ENCODE peak calls at places on chromosome 5, in eight cellular contexts. K, Z, C, V, L, P, J and Q are unnamed samples.

GRCh38 chr5:158212915-158213314 is 354.0 kb upstream of the CLINT1 start:
- DNase-seq in C (no peak), Z (no peak), V (no peak), L (no peak), K (no peak), J (peak; percentile 8), P (no peak), Q (no peak)

GRCh38 chr5:149959406-149960236 is 937 bp upstream of the SLC26A2 start:
- DNase-seq in C (peak; percentile 73), J (peak; percentile 84), Z (no peak), L (peak; percentile 29), V (no peak), K (no peak), P (peak; percentile 63), Q (peak; percentile 25)

GRCh38 chr5:135212361-135213033 is 178.5 kb upstream of the PITX1 start:
- DNase-seq in C (no peak), L (no peak), K (no peak), Z (no peak), J (no peak), V (peak; percentile 18), P (no peak), Q (no peak)

GRCh38 chr5:124398471-124398870 is 348.0 kb downstream of the ZNF608 start:
- DNase-seq in P (no peak), K (no peak), J (no peak), Z (no peak), L (no peak), V (no peak), C (no peak), Q (no peak)

GRCh38 chr5:50318220-50318619 is 122.9 kb downstream of the EMB start:
- DNase-seq in Z (no peak), P (no peak), C (no peak), J (no peak), K (no peak), L (no peak), V (no peak), Q (no peak)

GRCh38 chr5:14574124-14574523 is 7.5 kb upstream of the OTULINL start:
- DNase-seq in L (no peak), J (no peak), K (no peak), C (no peak), Z (no peak), V (no peak), P (no peak), Q (no peak)

GRCh38 chr5:181100121-181101015 is 30.6 kb downstream of the OR2V1 start:
- DNase-seq in C (no peak), K (no peak), J (no peak), V (no peak), P (peak; percentile 20), L (no peak), Z (no peak), Q (no peak)

GRCh38 chr5:71932649-71933338 is 174.5 kb upstream of the MAP1B start:
- DNase-seq in P (no peak), K (peak; percentile 35), L (no peak), C (peak; percentile 56), J (peak; percentile 81), V (peak; percentile 59), Z (peak; percentile 37), Q (peak; percentile 11)

GRCh38 chr5:150780816-150781221 is 2.3 kb downstream of the SMIM3 start:
- DNase-seq in L (no peak), P (no peak), K (no peak), V (no peak), J (no peak), C (peak; percentile 90), Z (no peak), Q (no peak)

GRCh38 chr5:27216367-27216941 is 178.1 kb upstream of the CDH9 start:
- DNase-seq in L (no peak), P (no peak), K (no peak), Z (no peak), C (no peak), J (no peak), V (no peak), Q (no peak)

DNA sequence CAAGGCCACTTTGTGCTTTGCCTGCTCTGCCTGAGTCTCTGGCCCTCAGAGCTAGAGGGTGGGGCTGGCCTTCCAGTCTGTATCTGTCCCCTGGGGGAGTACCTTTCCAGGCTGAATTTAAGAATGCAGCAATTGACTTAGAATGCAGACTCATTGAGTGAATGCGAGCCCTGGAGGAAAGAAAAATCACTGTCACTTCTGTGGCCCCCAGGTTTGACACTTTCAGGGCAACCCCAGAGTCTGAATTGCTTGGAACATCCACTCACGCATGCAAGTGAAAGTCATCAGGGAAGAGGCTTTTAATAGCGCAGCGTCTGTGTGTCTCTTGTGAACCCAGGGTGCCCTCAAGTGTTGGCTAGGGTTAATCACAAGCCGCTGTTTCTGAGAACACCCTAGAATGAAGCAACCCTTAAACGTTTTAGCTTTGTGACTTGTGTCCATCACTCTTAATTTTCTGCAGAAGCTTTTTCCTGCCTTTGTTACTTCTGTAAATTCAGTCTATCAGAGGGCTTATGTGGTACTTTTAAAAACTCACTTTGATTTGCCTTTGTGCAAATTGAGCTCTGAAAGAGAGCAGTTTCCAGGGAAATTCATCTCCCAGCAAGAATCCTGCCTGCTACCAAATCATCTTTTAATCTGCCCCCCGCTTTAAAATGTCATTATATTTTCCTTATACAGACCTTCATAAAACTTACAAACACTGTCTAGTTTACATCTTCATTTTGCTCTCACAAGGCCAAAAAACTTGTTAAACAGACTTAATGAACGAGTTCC is 146.8 kb upstream of the IQGAP2 start:
- DNase-seq in Z (peak; percentile 37), C (peak; percentile 84), L (peak; percentile 51), V (peak; percentile 54), J (peak; percentile 41), K (no peak), P (peak; percentile 67), Q (peak; percentile 59)
- TF ChIP-seq CTCF in Z (peak; percentile 67), C (peak; percentile 90), L (peak; percentile 62), V (peak; percentile 45), J (peak; percentile 87), K (peak; percentile 48), P (peak; percentile 66), Q (no peak)

GRCh38 chr5:62791059-62791458 is 212.4 kb downstream of the LRRC70 start:
- DNase-seq in J (no peak), Z (no peak), K (no peak), P (no peak), V (no peak), L (no peak), C (peak; percentile 12), Q (no peak)
- TF ChIP-seq CTCF in J (peak; percentile 44), Z (no peak), K (no peak), P (peak; percentile 18), V (no peak), L (no peak), C (peak; percentile 24), Q (no peak)

DNA sequence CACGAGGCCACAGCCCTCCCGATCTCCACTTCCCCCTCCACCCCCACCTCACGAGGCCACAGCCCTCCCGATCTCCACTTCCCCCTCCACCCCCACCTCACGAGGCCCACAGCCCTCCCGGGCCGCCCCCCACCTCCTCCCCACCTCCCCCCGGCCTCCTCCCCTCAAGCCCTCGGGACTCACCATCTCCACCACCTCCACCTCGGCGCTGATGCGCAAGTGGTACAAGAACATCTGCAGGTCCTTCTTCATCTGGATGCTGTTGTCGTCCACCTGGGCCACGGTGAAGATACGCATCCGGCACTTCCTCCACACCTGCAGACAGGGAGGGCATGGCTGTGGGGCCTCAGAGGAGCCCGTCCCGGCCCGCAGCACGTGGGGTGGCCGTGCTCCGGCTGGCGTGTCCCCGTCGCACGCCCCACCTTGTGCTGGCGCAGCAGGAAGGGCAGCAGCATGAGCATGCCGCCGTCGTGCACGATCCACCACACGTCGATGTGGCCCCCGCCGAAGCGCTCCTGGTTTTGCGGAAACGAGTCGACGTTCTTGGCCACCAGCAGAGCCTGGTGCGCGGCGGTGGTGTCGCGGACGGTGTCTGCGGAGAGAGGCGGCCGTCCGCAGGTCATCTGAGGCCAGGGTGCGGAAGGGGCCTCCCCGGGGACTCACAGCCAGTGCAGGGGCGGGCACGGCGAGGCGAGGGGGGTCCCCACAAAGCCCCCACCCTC is 48.0 kb downstream of the SLC12A7 start:
- DNase-seq in V (no peak), Z (no peak), P (no peak), L (no peak), K (peak; percentile 15), C (no peak), J (no peak), Q (no peak)
- TF ChIP-seq CTCF in V (no peak), Z (no peak), P (no peak), L (no peak), K (no peak), C (no peak), J (no peak), Q (no peak)

DNA sequence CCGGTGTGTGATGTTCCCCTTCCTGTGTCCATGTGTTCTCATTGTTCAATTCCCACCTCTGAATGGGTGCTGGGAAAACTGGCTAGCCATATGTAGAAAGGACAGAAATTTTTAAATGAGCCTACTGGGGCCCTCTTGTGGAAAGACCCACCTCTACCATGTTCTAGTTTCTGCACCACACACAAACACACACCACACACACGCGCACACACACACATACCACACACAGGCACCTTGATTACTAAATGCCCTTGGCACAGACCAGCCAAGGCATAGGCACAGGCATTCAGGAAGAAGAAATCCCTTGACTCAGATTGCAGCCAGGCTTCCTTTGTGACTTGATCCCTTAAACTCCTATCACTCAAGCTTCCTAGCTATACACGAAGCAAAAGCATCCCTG is 60.5 kb downstream of the SIL1 start:
- DNase-seq in P (no peak), K (peak; percentile 30), C (peak; percentile 60), L (no peak), V (peak; percentile 47), J (no peak), Z (no peak), Q (peak; percentile 12)
- TF ChIP-seq CTCF in P (no peak), K (peak; percentile 18), C (no peak), L (no peak), V (no peak), J (peak; percentile 20), Z (peak; percentile 27), Q (no peak)

GRCh38 chr5:171272996-171273970 is 35.8 kb upstream of the TLX3 start:
- DNase-seq in Z (no peak), V (no peak), L (no peak), K (no peak), P (no peak), J (no peak), C (peak; percentile 55), Q (peak; percentile 14)
- TF ChIP-seq CTCF in Z (peak; percentile 31), V (no peak), L (no peak), K (no peak), P (peak; percentile 50), J (peak; percentile 40), C (peak; percentile 51), Q (no peak)

GRCh38 chr5:179274321-179275315 is 70.6 kb downstream of the ADAMTS2 start:
- DNase-seq in V (no peak), Z (no peak), P (no peak), J (no peak), L (no peak), K (peak; percentile 13), C (no peak), Q (no peak)
- TF ChIP-seq CTCF in V (no peak), Z (peak; percentile 25), P (no peak), J (no peak), L (no peak), K (no peak), C (no peak), Q (peak; percentile 23)